ENCODE peak calls at places on chromosomes 2 and 18, in five cellular contexts. Z is esophagus squamous epithelium, Q is upper lobe of left lung, C is heart right ventricle, Y is adrenal gland. B is an unnamed sample.

GRCh38 chr2:169743549-169743948 is 9.9 kb downstream of the KLHL23 start:
- DNase-seq in Z (no peak), Q (no peak), Y (no peak), C (no peak), B (no peak)

GRCh38 chr2:75513616-75514170 is 47.0 kb downstream of the EVA1A start:
- DNase-seq in Z (no peak), Y (no peak), C (no peak), Q (no peak), B (no peak)

GRCh38 chr2:173631123-173631450 is 276.4 kb downstream of the CDCA7 start:
- DNase-seq in Z (no peak), Q (no peak), Y (no peak), C (no peak), B (no peak)

GRCh38 chr18:58254873-58255511 is 211.0 kb downstream of the NEDD4L start:
- DNase-seq in C (peak; percentile 46), Q (no peak), Z (no peak), Y (no peak), B (no peak)

GRCh38 chr2:45009928-45010705 is 865 bp upstream of the SIX2 start:
- DNase-seq in Z (no peak), C (peak; percentile 80), Y (peak; percentile 57), Q (peak; percentile 41), B (no peak)

GRCh38 chr2:85452237-85452636 is 33.7 kb downstream of the SH2D6 start:
- DNase-seq in Z (no peak), Q (no peak), Y (no peak), C (no peak), B (no peak)

GRCh38 chr18:616380-616995 is 19.7 kb downstream of the CLUL1 start:
- DNase-seq in C (no peak), Z (no peak), Q (no peak), Y (no peak), B (no peak)

GRCh38 chr2:82795446-82795845 is 1663.6 kb downstream of the SUCLG1 start:
- DNase-seq in Z (no peak), C (no peak), Y (no peak), Q (no peak), B (no peak)

GRCh38 chr2:229726643-229727042 is 12.3 kb upstream of the DNER start:
- DNase-seq in C (no peak), Z (no peak), Y (no peak), Q (no peak), B (no peak)

GRCh38 chr2:187117483-187117882 is 268.5 kb upstream of the ZSWIM2 start:
- DNase-seq in Q (no peak), Y (no peak), C (no peak), Z (no peak), B (no peak)

GRCh38 chr18:23890589-23890988 is 124.0 kb upstream of the TTC39C start:
- DNase-seq in Z (no peak), Y (no peak), C (no peak), Q (no peak), B (no peak)

GRCh38 chr18:76467371-76468190 is 27.5 kb downstream of the ZNF516 start:
- DNase-seq in Y (peak; percentile 55), Q (no peak), Z (no peak), C (peak; percentile 56), B (no peak)

GRCh38 chr2:200525551-200525881 is 491 bp upstream of the SGO2 start:
- DNase-seq in C (no peak), Q (no peak), Y (no peak), Z (no peak), B (no peak)

GRCh38 chr2:120850551-120850950 is 114.9 kb downstream of the GLI2 start:
- DNase-seq in Q (no peak), C (no peak), Y (no peak), Z (no peak), B (no peak)

GRCh38 chr2:200177971-200178911 is 128.3 kb upstream of the SPATS2L start:
- DNase-seq in Y (no peak), C (peak; percentile 34), Q (no peak), Z (no peak), B (no peak)

GRCh38 chr2:86706220-86706619 is 13.9 kb upstream of the RMND5A start:
- DNase-seq in Z (no peak), Y (no peak), C (peak; percentile 34), Q (no peak), B (no peak)

GRCh38 chr2:98912957-98913915 is 22.8 kb downstream of the CRACDL start:
- DNase-seq in Y (no peak), C (no peak), Q (no peak), Z (no peak), B (no peak)

GRCh38 chr2:236393101-236393500 is 128.9 kb upstream of the ASB18 start:
- DNase-seq in Q (no peak), Y (no peak), C (no peak), Z (no peak), B (no peak)

GRCh38 chr18:80103231-80103630 is 5.8 kb upstream of the ADNP2 start:
- DNase-seq in Z (no peak), Y (no peak), Q (no peak), C (no peak), B (no peak)

GRCh38 chr18:3394648-3395047 is 55.3 kb upstream of the TGIF1 start:
- DNase-seq in Y (no peak), Q (no peak), C (no peak), Z (no peak), B (no peak)

GRCh38 chr2:134402385-134402784 is 148.5 kb downstream of the MGAT5 start:
- DNase-seq in Z (no peak), Y (no peak), Q (no peak), C (no peak), B (no peak)

GRCh38 chr2:132795220-132795619 is 125.2 kb upstream of the LYPD1 start:
- DNase-seq in Q (no peak), C (no peak), Z (no peak), Y (no peak), B (no peak)

GRCh38 chr2:31384771-31385276 is 29.7 kb downstream of the XDH start:
- DNase-seq in Z (no peak), Q (no peak), Y (no peak), C (no peak), B (no peak)

GRCh38 chr2:98658816-98659486 is 50.6 kb downstream of the UNC50 start:
- DNase-seq in Y (no peak), Z (no peak), Q (no peak), C (no peak), B (no peak)

GRCh38 chr2:113977660-113978523 is 88.0 kb downstream of the ACTR3 start:
- DNase-seq in C (no peak), Q (no peak), Y (peak; percentile 68), Z (no peak), B (peak; percentile 83)

GRCh38 chr2:61758159-61758558 is 95.7 kb downstream of the FAM161A start:
- DNase-seq in Z (no peak), Y (no peak), Q (no peak), C (no peak), B (no peak)

GRCh38 chr2:134884435-134884834 is 34.2 kb upstream of the CCNT2 start:
- DNase-seq in Z (no peak), Q (no peak), Y (no peak), C (no peak), B (no peak)

GRCh38 chr2:24164416-24164973 is 10.4 kb upstream of the FAM228A start:
- DNase-seq in C (peak; percentile 28), Y (no peak), Z (no peak), Q (peak; percentile 63), B (no peak)

GRCh38 chr2:230325316-230326243 is 1.4 kb upstream of the SP140L start:
- DNase-seq in Z (no peak), Y (no peak), Q (no peak), C (no peak), B (no peak)

GRCh38 chr2:26694001-26694400 is 1.5 kb downstream of the KCNK3 start:
- DNase-seq in Y (peak; percentile 54), Z (no peak), C (no peak), Q (no peak), B (no peak)
- H3K4me3 ChIP-seq in Y (peak overlapping the region; percentile 5), Z (peak overlapping the region; percentile 45), C (no peak overlapping the region), Q (peak overlapping the region; percentile 41), B (no peak overlapping the region)

DNA sequence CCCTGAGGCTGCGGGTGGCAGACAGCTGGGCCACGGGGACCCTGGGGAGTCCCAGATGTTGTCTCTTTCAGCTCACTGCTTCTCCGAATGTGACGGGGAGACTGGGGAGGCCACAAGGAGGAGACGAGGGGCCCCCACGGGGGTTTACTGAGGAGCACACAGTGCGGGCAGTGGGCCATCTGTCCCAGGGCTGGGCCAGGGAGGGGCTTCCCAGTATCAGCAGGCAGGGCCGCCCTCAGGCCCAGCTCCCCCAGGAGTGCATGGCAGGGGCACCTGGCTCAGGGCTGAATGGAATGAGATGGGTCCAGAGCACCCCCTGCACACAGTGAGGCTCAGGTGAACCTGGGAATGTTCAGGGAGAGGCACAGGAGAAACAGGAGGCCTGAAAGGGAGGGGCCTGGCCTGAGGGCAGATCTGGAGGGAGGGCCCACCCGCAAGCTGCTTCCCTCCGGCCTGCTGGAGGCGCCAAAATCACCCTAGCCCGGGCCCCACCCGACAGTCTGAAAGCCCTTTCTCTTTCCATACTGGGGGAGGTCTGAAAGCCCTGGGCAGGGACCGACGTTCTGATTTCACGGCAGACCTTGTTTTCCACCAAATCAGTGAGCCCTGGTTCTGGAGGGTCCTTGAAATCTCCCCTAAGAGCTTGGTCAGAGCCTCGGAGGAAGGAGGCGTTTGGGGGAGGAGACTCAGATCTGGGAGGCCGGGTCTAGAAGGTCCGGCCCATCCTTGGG is 35.5 kb upstream of the PTMA start:
- DNase-seq in Z (no peak), C (peak; percentile 57), Q (peak; percentile 85), Y (peak; percentile 38), B (no peak)
- H3K4me1 ChIP-seq in Z (peaks cover 35% of the 10 kb centered on the region), C (peaks cover 49% of the 10 kb centered on the region), Q (peaks cover 52% of the 10 kb centered on the region), Y (peaks cover 16% of the 10 kb centered on the region), B (peaks cover 10% of the 10 kb centered on the region)

GRCh38 chr2:175063741-175064140 is 58.6 kb upstream of the CHN1 start:
- DNase-seq in Z (no peak), Y (no peak), C (no peak), Q (no peak), B (no peak)
- H3K4me3 ChIP-seq in Z (no peak overlapping the region), Y (no peak overlapping the region), C (no peak overlapping the region), Q (no peak overlapping the region), B (no peak overlapping the region)

DNA sequence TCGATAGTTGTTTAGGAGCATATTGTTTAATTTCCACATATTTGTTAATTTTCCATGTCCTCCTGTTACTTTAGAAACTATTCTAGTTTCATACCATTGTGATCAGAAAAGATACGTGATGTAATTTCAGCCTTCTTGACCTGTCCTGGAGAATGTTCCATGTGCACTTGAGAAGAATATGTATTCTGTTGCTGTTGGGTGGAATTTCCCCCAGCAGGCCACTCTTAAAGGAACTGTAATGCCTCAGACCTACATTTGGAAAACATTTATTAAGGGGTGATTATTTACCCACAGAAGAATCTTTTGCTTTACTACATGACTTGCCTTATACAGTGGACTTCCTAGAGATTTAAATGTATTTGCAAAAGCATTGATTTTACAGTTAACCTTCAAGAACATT is 55.5 kb downstream of the LIMS1 start:
- DNase-seq in Q (no peak), Y (no peak), C (no peak), Z (no peak), B (no peak)
- H3K4me1 ChIP-seq in Q (peaks cover 62% of the 10 kb centered on the region), Y (peaks cover 66% of the 10 kb centered on the region), C (peaks cover 52% of the 10 kb centered on the region), Z (peaks cover 6% of the 10 kb centered on the region), B (no peaks in the 10 kb centered on the region)

B was measured in breast epithelium.